ENCODE peak calls at places on chromosome 16, in nine cellular contexts. J is HTR-8/SVneo; Y is omental fat pad; R is activated T-helper 9 cell treated with anti-CD3 and anti-CD28 coated beads, Interleukin-2, amount 50 U/mL, for 16 hours; K is EH; B is B cell; M is memory B cell; I is mesendoderm; Z is activated T-cell treated with anti-CD3 and anti-CD28 coated beads for 1 hour. C is an unnamed sample.

GRCh38 chr16:49596119-49596518 is 222.5 kb downstream of the C16orf78 start:
- DNase-seq in M (no peak), B (no peak), J (no peak), R (no peak), K (no peak), Z (no peak), Y (no peak), I (no peak), C (no peak)

GRCh38 chr16:29311636-29312344 is 94.7 kb downstream of the NPIPB11 start:
- DNase-seq in M (no peak), B (no peak), Z (no peak), K (no peak), J (no peak), Y (no peak), I (no peak), R (no peak), C (no peak)

GRCh38 chr16:68902376-68903345 is 59.3 kb downstream of the TANGO6 start:
- DNase-seq in K (peak; percentile 61), M (no peak), Y (no peak), Z (no peak), J (peak; percentile 57), R (no peak), B (no peak), I (peak; percentile 81), C (no peak)

GRCh38 chr16:3609895-3610697 is 1.3 kb downstream of the SLX4 start:
- DNase-seq in I (no peak), K (peak; percentile 25), B (peak; percentile 24), R (no peak), Y (no peak), M (no peak), Z (no peak), J (no peak), C (no peak)

GRCh38 chr16:82070656-82071369 is 35.8 kb downstream of the HSD17B2 start:
- DNase-seq in Z (no peak), K (peak; percentile 73), I (peak; percentile 22), B (no peak), J (peak; percentile 15), Y (no peak), M (no peak), R (no peak), C (no peak)

GRCh38 chr16:27450836-27451341 is 48.9 kb downstream of the IL21R start:
- DNase-seq in B (peak; percentile 52), R (no peak), M (no peak), K (no peak), Z (peak; percentile 10), J (no peak), I (no peak), Y (no peak), C (peak; percentile 89)

GRCh38 chr16:20242568-20243240 is 84.6 kb downstream of the GP2 start:
- DNase-seq in K (no peak), R (no peak), I (no peak), J (no peak), M (no peak), Z (no peak), Y (no peak), B (no peak), C (no peak)

GRCh38 chr16:12680531-12680930 is 123.2 kb downstream of the CPPED1 start:
- DNase-seq in Z (no peak), B (no peak), M (no peak), Y (no peak), J (no peak), I (peak; percentile 3), R (no peak), K (no peak), C (no peak)

GRCh38 chr16:35747658-35748455 is 2288.4 kb downstream of the TP53TG3F start:
- DNase-seq in R (no peak), Z (no peak), I (no peak), K (no peak), Y (no peak), M (no peak), J (no peak), B (no peak), C (no peak)

GRCh38 chr16:27204232-27204915 is 1.0 kb downstream of the KDM8 start:
- DNase-seq in Z (peak; percentile 10), M (no peak), R (no peak), I (no peak), K (no peak), Y (no peak), B (no peak), J (no peak), C (no peak)

GRCh38 chr16:67399749-67400704 is 6.7 kb upstream of the TPPP3 start:
- DNase-seq in I (peak; percentile 31), B (no peak), M (no peak), Z (no peak), J (no peak), R (no peak), Y (no peak), K (no peak), C (no peak)

GRCh38 chr16:70715860-70716357 is 30.1 kb upstream of the MTSS2 start:
- DNase-seq in J (no peak), R (no peak), B (no peak), K (peak; percentile 86), I (no peak), Y (no peak), Z (no peak), M (no peak), C (no peak)

GRCh38 chr16:52469775-52470174 is 77.2 kb downstream of the TOX3 start:
- DNase-seq in B (no peak), J (no peak), K (no peak), Y (no peak), Z (no peak), I (peak; percentile 48), M (no peak), R (no peak), C (no peak)

GRCh38 chr16:86424413-86424812 is 85.9 kb upstream of the FOXF1 start:
- DNase-seq in M (no peak), K (no peak), B (no peak), Z (no peak), Y (no peak), J (no peak), I (peak; percentile 83), R (no peak), C (no peak)

GRCh38 chr16:81729451-81729850 is 49.6 kb upstream of the PLCG2 start:
- DNase-seq in K (no peak), J (no peak), I (peak; percentile 96), M (no peak), Z (no peak), R (no peak), Y (no peak), B (no peak), C (no peak)

GRCh38 chr16:23365602-23366240 is 63.6 kb downstream of the SCNN1B start:
- DNase-seq in Z (no peak), J (no peak), B (no peak), K (no peak), M (no peak), Y (no peak), R (no peak), I (peak; percentile 23), C (peak; percentile 59)

GRCh38 chr16:9297437-9298113 is 206.1 kb downstream of the HAPSTR1 start:
- DNase-seq in B (no peak), R (no peak), Y (no peak), K (peak; percentile 3), Z (no peak), I (peak; percentile 70), J (peak; percentile 14), M (no peak), C (no peak)

GRCh38 chr16:57984443-57985203 is 13.7 kb upstream of the CNGB1 start:
- DNase-seq in J (peak; percentile 83), M (peak; percentile 66), I (peak; percentile 97), R (peak; percentile 88), B (peak; percentile 87), Z (peak; percentile 87), K (peak; percentile 93), Y (peak; percentile 65), C (no peak)

GRCh38 chr16:5575846-5576245 is 478.3 kb upstream of the EEF2KMT start:
- DNase-seq in R (no peak), B (no peak), J (no peak), Y (no peak), M (no peak), I (no peak), K (no peak), Z (no peak), C (no peak)

GRCh38 chr16:6428861-6429260 is 903.8 kb upstream of the RBFOX1 start:
- DNase-seq in Y (no peak), Z (no peak), I (no peak), R (no peak), B (no peak), K (no peak), J (no peak), M (no peak), C (no peak)